ENCODE peak calls at places on chromosomes 2 and 18, in ten cellular contexts. D is aorta; E is hepatocyte; A is right cardiac atrium; G is H9; U is breast epithelium; S is GM12878; W is right lobe of liver; H is K562; P is CD8-positive, alpha-beta T cell. X is an unnamed sample. For H3K4me1 and H3K27me3, the result is how much of the 10 kb centered on the place peaks cover.

GRCh38 chr2:217951521-217952247 is 51.1 kb downstream of the TNS1 start:
- DNase-seq in D (no peak), E (no peak), A (no peak), G (no peak), U (peak), S (no peak), W (no peak), H (no peak), P (no peak), X (no peak)

GRCh38 chr2:190562121-190562520 is 27.6 kb upstream of the NEMP2 start:
- DNase-seq in D (no peak), E (no peak), A (no peak), G (peak), U (no peak), S (no peak), W (no peak), H (no peak), P (no peak), X (no peak)

GRCh38 chr18:12121175-12122095 is 27.8 kb downstream of the ANKRD62 start:
- DNase-seq in D (no peak), E (peak), A (no peak), G (peak), U (no peak), S (no peak), W (no peak), H (peak), P (no peak), X (peak)

GRCh38 chr2:100857915-100858314 is 38.0 kb downstream of the NPAS2 start:
- DNase-seq in D (no peak), E (no peak), A (no peak), G (no peak), U (no peak), S (no peak), W (no peak), H (no peak), P (no peak), X (no peak)

GRCh38 chr18:4807495-4808293 is 352.6 kb upstream of the DLGAP1 start:
- DNase-seq in D (peak), E (no peak), A (no peak), G (no peak), U (no peak), S (no peak), W (no peak), H (no peak), P (no peak), X (no peak)

GRCh38 chr2:218277921-218278320 is 7.6 kb downstream of the PNKD start:
- DNase-seq in D (no peak), E (no peak), A (no peak), G (no peak), U (no peak), S (no peak), W (no peak), H (no peak), P (no peak), X (no peak)

GRCh38 chr2:78546843-78547242 is 478.7 kb upstream of the REG3G start:
- DNase-seq in D (no peak), E (no peak), A (no peak), G (no peak), U (no peak), S (no peak), W (no peak), H (peak), P (no peak), X (no peak)

GRCh38 chr18:11818486-11819203 is 32.6 kb upstream of the CHMP1B start:
- DNase-seq in D (no peak), E (no peak), A (no peak), G (no peak), U (no peak), S (no peak), W (no peak), H (no peak), P (no peak), X (no peak)

GRCh38 chr2:73764945-73765344 is 15.0 kb downstream of the DUSP11 start:
- DNase-seq in D (no peak), E (no peak), A (no peak), G (no peak), U (no peak), S (no peak), W (no peak), H (no peak), P (no peak), X (no peak)

GRCh38 chr18:51068111-51068510 is 38.1 kb downstream of the SMAD4 start:
- DNase-seq in D (no peak), E (no peak), A (no peak), G (no peak), U (no peak), S (no peak), W (no peak), H (no peak), P (no peak), X (no peak)

GRCh38 chr18:2602844-2603243 is 31.5 kb downstream of the NDC80 start:
- DNase-seq in D (no peak), E (no peak), A (no peak), G (no peak), U (no peak), S (no peak), W (no peak), H (no peak), P (no peak), X (no peak)

GRCh38 chr2:201831469-201831868 is 25.1 kb downstream of the CDK15 start:
- DNase-seq in D (no peak), E (no peak), A (no peak), G (no peak), U (no peak), S (no peak), W (no peak), H (no peak), P (no peak), X (no peak)

GRCh38 chr2:240799183-240799740 is 20.8 kb downstream of the KIF1A start:
- DNase-seq in D (peak), E (no peak), A (no peak), G (no peak), U (no peak), S (no peak), W (no peak), H (no peak), P (peak), X (no peak)

GRCh38 chr2:46248171-46248570 is 49.0 kb upstream of the EPAS1 start:
- DNase-seq in D (no peak), E (no peak), A (no peak), G (no peak), U (no peak), S (no peak), W (no peak), H (no peak), P (no peak), X (no peak)

GRCh38 chr2:134276381-134277172 is 22.7 kb downstream of the MGAT5 start:
- DNase-seq in D (no peak), E (no peak), A (no peak), G (no peak), U (no peak), S (no peak), W (no peak), H (no peak), P (no peak), X (no peak)

GRCh38 chr2:201661366-201661765 is 18.1 kb upstream of the TMEM237 start:
- DNase-seq in D (no peak), E (no peak), A (no peak), G (no peak), U (no peak), S (no peak), W (no peak), H (peak), P (no peak), X (no peak)

GRCh38 chr2:200432296-200432695 is 77.6 kb downstream of the KCTD18 start:
- DNase-seq in D (no peak), E (no peak), A (no peak), G (no peak), U (no peak), S (no peak), W (no peak), H (no peak), P (no peak), X (no peak)

GRCh38 chr2:148875387-148876051 is 492 bp downstream of the KIF5C start:
- DNase-seq in D (no peak), E (no peak), A (peak), G (no peak), U (no peak), S (no peak), W (no peak), H (no peak), P (no peak), X (no peak)

GRCh38 chr18:3053081-3053480 is 40.1 kb upstream of the LPIN2 start:
- DNase-seq in D (no peak), E (no peak), A (no peak), G (no peak), U (no peak), S (no peak), W (no peak), H (no peak), P (no peak), X (no peak)

GRCh38 chr2:190443778-190444481 is 35.8 kb downstream of the MFSD6 start:
- DNase-seq in D (no peak), E (peak), A (no peak), G (no peak), U (no peak), S (no peak), W (no peak), H (no peak), P (no peak), X (no peak)

GRCh38 chr2:64417624-64418023 is 36.3 kb upstream of the LGALSL start:
- DNase-seq in D (no peak), E (no peak), A (no peak), G (no peak), U (no peak), S (no peak), W (no peak), H (no peak), P (no peak), X (no peak)

GRCh38 chr18:44133483-44133882 is 547.2 kb upstream of the SETBP1 start:
- DNase-seq in D (no peak), E (no peak), A (no peak), G (no peak), U (no peak), S (no peak), W (no peak), H (no peak), P (no peak), X (no peak)

GRCh38 chr2:98455494-98455976 is 10.9 kb downstream of the INPP4A start:
- DNase-seq in D (no peak), E (no peak), A (no peak), G (no peak), U (no peak), S (peak), W (no peak), H (no peak), P (peak), X (no peak)

GRCh38 chr2:70984576-70985282 is 6.3 kb downstream of the ANKRD53 start:
- DNase-seq in D (peak), E (peak), A (peak), G (peak), U (peak), S (no peak), W (peak), H (peak), P (peak), X (no peak)

GRCh38 chr2:16487686-16488085 is 177.9 kb downstream of the CYRIA start:
- DNase-seq in D (no peak), E (peak), A (no peak), G (no peak), U (no peak), S (no peak), W (no peak), H (peak), P (no peak), X (peak)

GRCh38 chr2:141482697-141483096 is 648.1 kb downstream of the LRP1B start:
- DNase-seq in D (no peak), E (no peak), A (no peak), G (no peak), U (no peak), S (no peak), W (no peak), H (no peak), P (no peak), X (no peak)

GRCh38 chr2:25215232-25215631 is 46.9 kb upstream of the POMC start:
- DNase-seq in D (peak), E (no peak), A (no peak), G (no peak), U (no peak), S (no peak), W (no peak), H (no peak), P (no peak), X (no peak)

GRCh38 chr2:9979977-9980376 is 28.5 kb downstream of the GRHL1 start:
- DNase-seq in D (no peak), E (no peak), A (no peak), G (no peak), U (no peak), S (no peak), W (no peak), H (no peak), P (no peak), X (no peak)

GRCh38 chr2:30060562-30060961 is 86.2 kb upstream of the YPEL5 start:
- DNase-seq in D (no peak), E (no peak), A (no peak), G (no peak), U (no peak), S (no peak), W (no peak), H (no peak), P (no peak), X (no peak)

GRCh38 chr2:113219889-113220641 is 46.3 kb downstream of the PSD4 start:
- DNase-seq in D (peak), E (peak), A (peak), G (peak), U (peak), S (no peak), W (peak), H (peak), P (no peak), X (peak)

GRCh38 chr2:113219525-113219888 is 45.7 kb downstream of the PSD4 start:
- DNase-seq in D (peak), E (no peak), A (no peak), G (no peak), U (no peak), S (no peak), W (peak), H (no peak), P (no peak), X (no peak)

GRCh38 chr2:113218283-113219091 is 44.7 kb downstream of the PSD4 start:
- DNase-seq in D (peak), E (peak), A (no peak), G (no peak), U (peak), S (no peak), W (peak), H (no peak), P (no peak), X (peak)

GRCh38 chr2:113217455-113218282 is 43.9 kb downstream of the PSD4 start:
- DNase-seq in D (peak), E (peak), A (no peak), G (no peak), U (no peak), S (no peak), W (peak), H (no peak), P (no peak), X (peak)

DNA sequence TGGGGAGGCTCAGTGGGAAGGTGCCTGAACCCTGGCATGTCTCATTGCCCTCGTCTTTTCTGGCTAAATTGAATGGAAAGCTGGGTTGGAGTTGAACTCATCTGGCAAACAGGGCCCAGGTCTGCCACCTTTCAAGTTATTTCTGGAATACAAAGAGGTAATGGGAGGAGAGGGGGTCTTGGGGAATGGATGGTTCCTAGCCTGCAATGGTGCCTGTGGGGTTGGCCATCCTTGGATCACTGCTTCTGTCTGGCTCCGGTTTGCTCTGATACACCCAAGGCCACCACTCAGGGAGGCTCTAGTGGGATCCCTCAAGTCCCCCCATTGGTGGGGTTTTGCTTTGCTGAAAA is 45.3 kb downstream of the PSD4 start:
- DNase-seq in D (peak), E (no peak), A (no peak), G (no peak), U (no peak), S (no peak), W (peak), H (no peak), P (no peak), X (no peak)
- H3K27ac ChIP-seq in D (no peak), E (peak), A (no peak), G (no peak), U (peak), S (no peak), W (peak), H (no peak), P (no peak), X (peak)

GRCh38 chr2:28380185-28380584 is 12.5 kb upstream of the FOSL2 start:
- DNase-seq in D (no peak), E (no peak), A (no peak), G (no peak), U (no peak), S (no peak), W (no peak), H (no peak), P (no peak), X (no peak)

GRCh38 chr2:28378679-28379392 is 13.8 kb upstream of the FOSL2 start:
- DNase-seq in D (no peak), E (no peak), A (peak), G (no peak), U (no peak), S (no peak), W (no peak), H (no peak), P (no peak), X (no peak)

GRCh38 chr2:28377201-28377816 is 15.3 kb upstream of the FOSL2 start:
- DNase-seq in D (no peak), E (no peak), A (peak), G (no peak), U (no peak), S (no peak), W (no peak), H (no peak), P (no peak), X (no peak)

GRCh38 chr2:28375742-28376631 is 16.7 kb upstream of the FOSL2 start:
- DNase-seq in D (peak), E (no peak), A (peak), G (no peak), U (no peak), S (no peak), W (no peak), H (no peak), P (no peak), X (no peak)

DNA sequence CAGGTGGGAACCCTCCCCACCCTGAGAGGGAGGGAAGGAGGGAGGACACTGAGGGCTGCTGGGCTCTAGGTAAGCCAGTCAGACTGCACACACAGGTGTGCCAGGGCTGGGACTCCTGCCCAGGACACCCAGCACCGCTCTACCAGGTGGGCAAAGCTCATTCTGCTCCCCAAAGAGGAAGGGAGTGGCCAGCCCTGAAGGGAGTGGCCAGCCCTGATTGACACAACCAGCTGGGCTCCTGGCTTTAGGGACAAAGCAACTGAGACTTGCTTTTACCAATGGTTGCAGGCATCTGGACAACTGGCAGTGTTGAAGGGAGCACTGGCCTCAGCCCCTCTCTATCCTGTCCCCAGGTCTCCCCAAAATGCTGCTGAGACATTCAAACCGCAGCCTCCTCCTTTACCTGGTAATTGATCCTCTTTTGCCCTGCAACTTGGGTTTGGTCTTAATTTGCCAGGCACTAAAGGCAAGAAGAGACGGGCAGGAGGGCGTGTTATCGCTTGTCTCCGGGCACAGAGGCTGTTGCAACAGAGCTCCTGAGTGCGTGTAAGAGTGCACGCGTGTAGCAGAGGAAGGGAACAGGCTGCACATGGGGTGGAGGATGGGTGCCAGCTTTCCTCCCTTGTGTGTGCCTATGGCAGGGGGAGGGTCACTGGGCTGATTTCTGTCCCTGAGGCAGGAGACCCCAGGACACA is 14.5 kb upstream of the FOSL2 start:
- DNase-seq in D (no peak), E (no peak), A (peak), G (no peak), U (peak), S (no peak), W (peak), H (no peak), P (no peak), X (peak)
- H3K4me1 ChIP-seq in D (under half), E (under half), A (under half), G (under half), U (under half), S (under half), W (under half), H (under half), P (under half), X (under half)

GRCh38 chr2:109131777-109132176 is 2.8 kb downstream of the SH3RF3 start:
- DNase-seq in D (no peak), E (no peak), A (no peak), G (no peak), U (no peak), S (no peak), W (no peak), H (no peak), P (no peak), X (no peak)
- H3K27me3 ChIP-seq in D (under half), E (half or more), A (under half), G (under half), U (under half), S (under half), W (under half), H (under half), P (under half), X (under half)

GRCh38 chr2:144496660-144497598 is 23.0 kb downstream of the ZEB2 start:
- DNase-seq in D (no peak), E (no peak), A (no peak), G (no peak), U (no peak), S (no peak), W (no peak), H (no peak), P (no peak), X (no peak)
- H3K27ac ChIP-seq in D (no peak), E (no peak), A (peak), G (no peak), U (no peak), S (no peak), W (no peak), H (peak), P (no peak), X (no peak)

X was measured in SJCRH30.